ENCODE peak calls at places on chromosomes 2 and 18, in six cellular contexts. E is WTC11; A is CD4-positive, alpha-beta T cell; Q is GM12865; T is left lung; O is prostate gland. R is an unnamed sample.

GRCh38 chr2:208222351-208222750 is 32.5 kb downstream of the IDH1 start:
- DNase-seq in E (no peak), A (no peak), Q (no peak), T (no peak), O (no peak), R (no peak)

GRCh38 chr2:23606968-23607367 is 222.0 kb downstream of the KLHL29 start:
- DNase-seq in E (no peak), A (no peak), Q (no peak), T (no peak), O (no peak), R (no peak)

GRCh38 chr18:59927246-59927825 is 27.5 kb downstream of the PMAIP1 start:
- DNase-seq in E (no peak), A (no peak), Q (peak), T (no peak), O (no peak), R (no peak)

GRCh38 chr2:230326453-230327417 is at the start of gene SP140L:
- DNase-seq in E (no peak), A (peak), Q (peak), T (peak), O (peak), R (peak)

GRCh38 chr2:224072541-224073188 is 33.6 kb upstream of the SERPINE2 start:
- DNase-seq in E (no peak), A (no peak), Q (no peak), T (no peak), O (no peak), R (no peak)

GRCh38 chr2:239157269-239157668 is 243.6 kb downstream of the HDAC4 start:
- DNase-seq in E (no peak), A (peak), Q (no peak), T (peak), O (no peak), R (peak)

GRCh38 chr2:233107011-233107410 is 46.9 kb downstream of the INPP5D start:
- DNase-seq in E (no peak), A (no peak), Q (no peak), T (no peak), O (no peak), R (no peak)

GRCh38 chr2:190911813-190912212 is 31.2 kb downstream of the GLS start:
- DNase-seq in E (no peak), A (no peak), Q (peak), T (no peak), O (no peak), R (no peak)

GRCh38 chr2:231922945-231923344 is 3.3 kb downstream of the NPPC start:
- DNase-seq in E (no peak), A (no peak), Q (no peak), T (no peak), O (no peak), R (peak)

GRCh38 chr2:24359129-24359528 is 1.2 kb downstream of the ITSN2 start:
- DNase-seq in E (no peak), A (no peak), Q (no peak), T (no peak), O (no peak), R (no peak)

GRCh38 chr2:207408086-207408794 is 121.5 kb upstream of the CREB1 start:
- DNase-seq in E (no peak), A (no peak), Q (peak), T (no peak), O (peak), R (no peak)

GRCh38 chr2:45746888-45747287 is 95.4 kb downstream of the PRKCE start:
- DNase-seq in E (no peak), A (no peak), Q (no peak), T (no peak), O (no peak), R (no peak)

GRCh38 chr2:235384624-235385023 is 109.2 kb upstream of the AGAP1 start:
- DNase-seq in E (peak), A (no peak), Q (no peak), T (no peak), O (no peak), R (no peak)

GRCh38 chr2:121478996-121479735 is 51.5 kb upstream of the RNU4ATAC start:
- DNase-seq in E (no peak), A (no peak), Q (no peak), T (no peak), O (no peak), R (no peak)

GRCh38 chr18:51342815-51343214 is 145.3 kb upstream of the MEX3C start:
- DNase-seq in E (no peak), A (no peak), Q (no peak), T (no peak), O (no peak), R (no peak)

GRCh38 chr2:11387831-11388230 is 43.4 kb upstream of the ROCK2 start:
- DNase-seq in E (no peak), A (no peak), Q (no peak), T (no peak), O (peak), R (no peak)

GRCh38 chr2:221535824-221536223 is 36.3 kb downstream of the EPHA4 start:
- DNase-seq in E (no peak), A (no peak), Q (no peak), T (no peak), O (no peak), R (no peak)

GRCh38 chr2:70140978-70141753 is 49.7 kb downstream of the C2orf42 start:
- DNase-seq in E (peak), A (peak), Q (peak), T (peak), O (peak), R (peak)

GRCh38 chr2:167686691-167687090 is 560.7 kb downstream of the STK39 start:
- DNase-seq in E (no peak), A (no peak), Q (no peak), T (no peak), O (no peak), R (no peak)

GRCh38 chr2:22626621-22627020 is 758.4 kb upstream of the KLHL29 start:
- DNase-seq in E (peak), A (no peak), Q (peak), T (no peak), O (no peak), R (no peak)

GRCh38 chr2:233968556-233968955 is 51.4 kb downstream of the TRPM8 start:
- DNase-seq in E (no peak), A (no peak), Q (no peak), T (no peak), O (no peak), R (no peak)

GRCh38 chr2:196601430-196602306 is 37.8 kb upstream of the CCDC150 start:
- DNase-seq in E (no peak), A (no peak), Q (no peak), T (no peak), O (no peak), R (peak)

GRCh38 chr2:23925702-23926288 is 1.1 kb downstream of the ATAD2B start:
- DNase-seq in E (no peak), A (peak), Q (peak), T (no peak), O (peak), R (peak)

GRCh38 chr2:68319397-68320117 is at the start of gene CNRIP1:
- DNase-seq in E (peak), A (no peak), Q (no peak), T (peak), O (no peak), R (no peak)

GRCh38 chr18:73366713-73367112 is 498.9 kb upstream of the NETO1 start:
- DNase-seq in E (no peak), A (no peak), Q (no peak), T (no peak), O (no peak), R (no peak)

GRCh38 chr2:170554278-170554955 is 160.7 kb upstream of the SP5 start:
- DNase-seq in E (no peak), A (no peak), Q (no peak), T (no peak), O (peak), R (peak)

DNA sequence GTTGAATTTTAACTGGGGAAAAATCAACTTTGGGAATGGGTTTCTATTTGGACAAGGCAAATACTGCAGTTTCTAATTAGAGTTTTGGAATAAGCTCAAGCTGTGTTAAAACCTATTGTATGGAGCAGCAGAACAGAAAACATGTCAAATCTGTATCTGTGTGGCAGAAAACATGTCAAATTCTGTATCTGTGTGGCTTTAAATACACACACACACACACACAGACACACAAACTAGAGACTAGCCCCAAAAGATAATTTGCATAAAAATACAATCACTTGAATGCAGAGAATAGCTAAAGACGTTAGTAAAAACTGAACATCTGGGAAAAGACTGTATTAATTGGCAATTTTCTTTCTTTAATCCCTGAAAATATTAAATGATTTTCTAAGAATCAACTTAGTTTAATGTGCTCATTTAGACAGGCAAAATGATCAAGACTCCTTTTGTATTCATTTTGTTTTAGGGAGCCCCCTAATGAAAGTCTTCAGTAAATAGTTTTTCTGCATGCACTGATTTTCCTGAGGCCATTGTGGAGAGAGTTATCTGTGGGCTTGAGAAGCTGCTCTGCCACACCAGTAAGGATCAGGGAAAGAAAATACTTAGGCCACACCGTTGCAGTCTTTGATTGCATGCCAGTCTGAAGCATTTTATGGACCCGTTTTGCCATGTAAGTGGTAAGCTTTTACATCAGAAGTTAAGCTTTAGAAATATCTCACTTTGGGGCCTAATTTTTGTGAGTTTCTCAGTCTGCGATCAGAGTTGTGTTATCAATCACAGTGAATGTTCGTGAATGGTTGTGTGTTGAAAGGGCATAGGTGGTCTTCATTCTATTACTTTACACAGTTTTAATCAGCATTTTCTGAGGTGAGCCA is 2.2 kb downstream of the SPATS2L start:
- DNase-seq in E (no peak), A (no peak), Q (peak), T (no peak), O (peak), R (no peak)
- TF ChIP-seq CTCF in E (no peak), A (no peak), Q (no peak), T (no peak), O (peak), R (no peak)

GRCh38 chr2:176130153-176130916 is 830 bp downstream of the HOXD8 start:
- DNase-seq in E (peak), A (no peak), Q (no peak), T (no peak), O (no peak), R (no peak)
- TF ChIP-seq CTCF in E (no peak), A (no peak), Q (no peak), T (no peak), O (no peak), R (no peak)

GRCh38 chr18:10038268-10038667 is 124.5 kb downstream of the VAPA start:
- DNase-seq in E (no peak), A (no peak), Q (peak), T (no peak), O (no peak), R (peak)
- TF ChIP-seq CTCF in E (no peak), A (no peak), Q (no peak), T (no peak), O (no peak), R (no peak)

GRCh38 chr2:31150120-31150670 is 12.0 kb upstream of the GALNT14 start:
- DNase-seq in E (no peak), A (no peak), Q (no peak), T (no peak), O (no peak), R (peak)

GRCh38 chr2:31147645-31148044 is 9.4 kb upstream of the GALNT14 start:
- DNase-seq in E (no peak), A (no peak), Q (no peak), T (no peak), O (no peak), R (no peak)

DNA sequence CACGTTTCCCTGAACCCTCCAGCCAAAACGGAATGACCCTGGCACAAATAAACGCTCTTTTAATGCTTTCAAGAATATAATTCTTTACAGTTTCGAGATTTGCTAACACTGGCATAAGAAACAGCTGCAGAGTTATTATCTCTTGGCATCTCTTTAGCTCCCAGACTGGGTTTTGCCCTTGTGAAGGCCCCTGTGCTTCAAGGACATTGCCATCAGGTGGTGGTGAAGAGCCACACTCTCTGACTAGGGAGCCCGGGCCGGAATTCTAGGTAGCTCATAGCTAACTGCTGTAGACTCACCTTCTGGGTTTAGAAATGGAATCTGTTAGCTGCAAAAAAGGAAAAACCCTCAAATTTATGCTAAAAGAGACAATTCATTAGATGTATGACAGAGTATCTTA is 13.3 kb upstream of the GALNT14 start:
- DNase-seq in E (peak), A (no peak), Q (no peak), T (no peak), O (no peak), R (no peak)
- TF ChIP-seq CTCF in E (no peak), A (no peak), Q (no peak), T (no peak), O (no peak), R (no peak)

GRCh38 chr2:179850188-179850587 is 11.2 kb downstream of the ZNF385B start:
- DNase-seq in E (no peak), A (no peak), Q (no peak), T (no peak), O (no peak), R (no peak)
- TF ChIP-seq CTCF in E (no peak), A (no peak), Q (no peak), T (no peak), O (no peak), R (no peak)

GRCh38 chr2:86491088-86491487 is 49.9 kb downstream of the KDM3A start:
- DNase-seq in E (no peak), A (no peak), Q (no peak), T (no peak), O (no peak), R (no peak)
- TF ChIP-seq CTCF in E (no peak), A (no peak), Q (no peak), T (no peak), O (no peak), R (no peak)

DNA sequence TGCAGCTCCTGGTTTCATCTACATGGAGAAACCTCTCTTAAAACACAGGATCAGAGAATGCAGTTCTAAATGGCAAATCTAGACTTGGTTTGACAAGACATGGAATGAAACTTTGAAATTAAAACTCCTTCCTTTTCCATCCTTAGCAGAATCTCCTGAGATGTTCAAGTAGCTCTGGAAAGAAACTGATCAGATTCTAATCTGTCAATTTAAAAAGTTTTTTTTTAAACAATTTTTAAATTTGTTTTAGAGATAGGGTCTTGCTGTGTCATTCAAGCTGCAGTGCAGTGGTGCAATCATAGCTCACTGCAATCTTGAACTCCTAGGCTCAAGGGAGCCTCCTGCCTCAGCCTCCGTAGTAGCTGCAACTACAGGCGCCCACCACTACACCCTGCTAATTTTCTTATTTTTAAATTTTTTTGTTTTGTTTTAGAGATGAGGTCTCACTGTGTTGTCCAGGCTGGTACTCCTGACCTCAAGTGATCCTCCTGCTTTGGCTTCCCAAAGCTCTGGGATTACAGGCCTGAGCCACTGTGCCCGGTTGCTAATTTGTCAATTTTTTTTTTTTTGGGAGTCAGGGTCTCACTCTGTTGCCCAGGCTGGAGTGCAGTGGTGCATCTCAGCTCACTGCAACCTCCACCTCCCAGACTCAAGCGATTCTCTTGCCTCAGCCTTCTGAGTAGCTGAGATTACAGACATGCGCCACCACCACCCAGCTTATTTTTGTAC is 216.7 kb downstream of the TGIF1 start:
- DNase-seq in E (no peak), A (no peak), Q (no peak), T (no peak), O (no peak), R (no peak)
- TF ChIP-seq CTCF in E (no peak), A (peak), Q (no peak), T (peak), O (no peak), R (no peak)